ENCODE peak calls at places on chromosomes 5 and 9, in four cellular contexts. R is ovary, B is EL, A is T-helper 17 cell. M is an unnamed sample.

GRCh38 chr5:80799041-80799440 is 144.3 kb upstream of the DHFR start:
- DNase-seq in A (no peak), R (no peak), B (no peak), M (no peak)

GRCh38 chr5:68344447-68345111 is 129.0 kb downstream of the PIK3R1 start:
- DNase-seq in A (no peak), B (peak), R (no peak), M (no peak)

GRCh38 chr5:57172466-57172961 is 1.3 kb upstream of the GPBP1 start:
- DNase-seq in R (no peak), A (no peak), B (peak), M (no peak)

GRCh38 chr9:63817622-63818518 is 1467.1 kb downstream of the FOXD4L5 start:
- DNase-seq in A (peak), R (peak), B (peak), M (peak)

GRCh38 chr5:110785356-110785755 is 46.5 kb downstream of the SLC25A46 start:
- DNase-seq in R (no peak), A (no peak), B (peak), M (no peak)

GRCh38 chr9:77649109-77649812 is 1.1 kb upstream of the GNA14 start:
- DNase-seq in A (no peak), R (no peak), B (peak), M (no peak)

GRCh38 chr5:167665841-167666375 is 625.5 kb upstream of the WWC1 start:
- DNase-seq in A (no peak), R (no peak), B (no peak), M (no peak)

GRCh38 chr9:81687521-81688261 is 1.7 kb downstream of the TLE1 start:
- DNase-seq in B (peak), R (peak), A (no peak), M (peak)

GRCh38 chr5:1161108-1161831 is 40.1 kb upstream of the SLC6A19 start:
- DNase-seq in R (no peak), B (no peak), A (no peak), M (no peak)

GRCh38 chr9:125878241-125878640 is 131.1 kb downstream of the PBX3 start:
- DNase-seq in A (no peak), B (peak), R (no peak), M (no peak)

GRCh38 chr9:124810513-124811355 is 33.8 kb downstream of the OLFML2A start:
- DNase-seq in B (peak), A (no peak), R (no peak), M (no peak)

GRCh38 chr5:43193952-43194321 is 1.9 kb downstream of the NIM1K start:
- DNase-seq in A (no peak), B (no peak), R (no peak), M (no peak)

GRCh38 chr5:32578764-32579163 is 6.6 kb upstream of the SUB1 start:
- DNase-seq in R (no peak), A (no peak), B (no peak), M (no peak)

GRCh38 chr5:126395198-126395597 is 28.0 kb upstream of the GRAMD2B start:
- DNase-seq in A (no peak), B (peak), R (no peak), M (no peak)

GRCh38 chr5:84397385-84397784 is 12.7 kb upstream of the EDIL3 start:
- DNase-seq in A (no peak), B (no peak), R (no peak), M (no peak)

GRCh38 chr9:893843-894420 is 52.4 kb downstream of the DMRT1 start:
- DNase-seq in B (peak), R (no peak), A (no peak), M (no peak)

GRCh38 chr5:14167211-14167845 is 24.2 kb downstream of the TRIO start:
- DNase-seq in R (no peak), A (no peak), B (peak), M (no peak)

GRCh38 chr9:14246951-14247350 is 67.0 kb downstream of the NFIB start:
- DNase-seq in A (no peak), R (no peak), B (no peak), M (no peak)

GRCh38 chr9:37969130-37969529 is 65.2 kb upstream of the SLC25A51 start:
- DNase-seq in R (no peak), B (peak), A (no peak), M (no peak)

GRCh38 chr5:169091396-169091980 is 209.5 kb downstream of the SLIT3 start:
- DNase-seq in B (no peak), R (no peak), A (no peak), M (no peak)

GRCh38 chr5:146060221-146060585 is 45.2 kb downstream of the PLAC8L1 start:
- DNase-seq in R (no peak), A (no peak), B (no peak), M (no peak)

GRCh38 chr5:84384604-84385575 is at the start of gene EDIL3:
- DNase-seq in B (peak), A (no peak), R (peak), M (peak)

GRCh38 chr5:159777049-159777448 is 139.2 kb upstream of the ADRA1B start:
- DNase-seq in A (no peak), R (no peak), B (no peak), M (no peak)

GRCh38 chr9:33466565-33467495 is 6.9 kb downstream of the NOL6 start:
- DNase-seq in A (peak), R (peak), B (peak), M (peak)

GRCh38 chr5:139689631-139690384 is 41.7 kb downstream of the CXXC5 start:
- DNase-seq in R (no peak), B (peak), A (no peak), M (no peak)

GRCh38 chr9:114046876-114047275 is 31.2 kb downstream of the AMBP start:
- DNase-seq in B (no peak), R (no peak), A (no peak), M (no peak)

GRCh38 chr5:142491679-142492078 is 166.9 kb upstream of the SPRY4 start:
- DNase-seq in R (no peak), A (no peak), B (no peak), M (no peak)

GRCh38 chr9:127344373-127344995 is 52.5 kb upstream of the SLC2A8 start:
- DNase-seq in R (no peak), B (peak), A (no peak), M (no peak)

GRCh38 chr5:113663879-113664278 is 150.4 kb downstream of the YTHDC2 start:
- DNase-seq in A (no peak), R (no peak), B (peak), M (no peak)

GRCh38 chr9:77989437-77989836 is 42.2 kb downstream of the GNAQ start:
- DNase-seq in A (no peak), R (no peak), B (no peak), M (no peak)

GRCh38 chr5:943874-944620 is 51.4 kb downstream of the TRIP13 start:
- DNase-seq in A (no peak), B (no peak), R (no peak), M (no peak)

GRCh38 chr9:110672873-110673508 is 4.4 kb downstream of the MUSK start:
- DNase-seq in R (no peak), A (no peak), B (no peak), M (no peak)

GRCh38 chr5:82388186-82388585 is 110.0 kb upstream of the RPS23 start:
- DNase-seq in R (no peak), B (peak), A (no peak), M (no peak)